ENCODE peak calls at places on chromosomes 6 and 20, in six cellular contexts. X is hepatocyte; N is NB4; V is left ventricle myocardium inferior; J is CD4-positive, alpha-beta T cell; O is endothelial cell. P is an unnamed sample.

GRCh38 chr6:169170583-169170955 is 83.1 kb downstream of the THBS2 start:
- DNase-seq in X (no peak), N (no peak), V (no peak), J (no peak), O (no peak), P (no peak)

GRCh38 chr20:8388146-8388545 is 256.1 kb downstream of the PLCB1 start:
- DNase-seq in X (no peak), N (no peak), V (no peak), J (no peak), O (no peak), P (no peak)

GRCh38 chr6:150128425-150128824 is 14.4 kb upstream of the PPP1R14C start:
- DNase-seq in X (no peak), N (no peak), V (no peak), J (no peak), O (no peak), P (no peak)

GRCh38 chr6:146700078-146700686 is 101.4 kb downstream of the ADGB start:
- DNase-seq in X (peak), N (peak), V (peak), J (peak), O (peak), P (peak)

GRCh38 chr20:57173041-57173440 is 93.4 kb downstream of the BMP7 start:
- DNase-seq in X (no peak), N (no peak), V (no peak), J (no peak), O (no peak), P (no peak)

GRCh38 chr6:122702846-122703245 is 76.7 kb upstream of the FABP7 start:
- DNase-seq in X (no peak), N (no peak), V (no peak), J (no peak), O (no peak), P (no peak)

GRCh38 chr6:75350808-75351207 is 66.2 kb upstream of the TMEM30A start:
- DNase-seq in X (no peak), N (no peak), V (no peak), J (no peak), O (no peak), P (no peak)

GRCh38 chr20:25987073-25987927 is 290.6 kb upstream of the ZNF337 start:
- DNase-seq in X (peak), N (peak), V (peak), J (peak), O (peak), P (no peak)

GRCh38 chr6:37570801-37571200 is 71.1 kb upstream of the CCDC167 start:
- DNase-seq in X (no peak), N (no peak), V (no peak), J (no peak), O (no peak), P (no peak)

GRCh38 chr6:142155895-142156757 is 9.1 kb downstream of the VTA1 start:
- DNase-seq in X (peak), N (peak), V (no peak), J (no peak), O (no peak), P (no peak)

GRCh38 chr6:80304014-80304413 is 197.5 kb downstream of the BCKDHB start:
- DNase-seq in X (no peak), N (no peak), V (no peak), J (no peak), O (no peak), P (no peak)

GRCh38 chr6:3546121-3546520 is 89.3 kb upstream of the SLC22A23 start:
- DNase-seq in X (no peak), N (no peak), V (no peak), J (no peak), O (no peak), P (no peak)

GRCh38 chr20:18276821-18277220 is 11.5 kb upstream of the ZNF133 start:
- DNase-seq in X (peak), N (peak), V (peak), J (peak), O (peak), P (peak)

GRCh38 chr20:53865905-53866786 is 204.2 kb downstream of the BCAS1 start:
- DNase-seq in X (peak), N (peak), V (no peak), J (no peak), O (peak), P (peak)

GRCh38 chr20:62743777-62744317 is 35.2 kb downstream of the NTSR1 start:
- DNase-seq in X (no peak), N (no peak), V (peak), J (no peak), O (no peak), P (no peak)

GRCh38 chr6:4460595-4461475 is 315.4 kb upstream of the CDYL start:
- DNase-seq in X (peak), N (no peak), V (peak), J (no peak), O (no peak), P (no peak)

GRCh38 chr20:13147071-13147961 is 73.8 kb upstream of the ISM1 start:
- DNase-seq in X (no peak), N (no peak), V (no peak), J (no peak), O (no peak), P (no peak)

GRCh38 chr6:26571592-26572296 is 25.0 kb upstream of the ABT1 start:
- DNase-seq in X (peak), N (peak), V (peak), J (peak), O (peak), P (no peak)

GRCh38 chr6:106782524-106783265 is 153.3 kb downstream of the QRSL1 start:
- DNase-seq in X (no peak), N (no peak), V (no peak), J (no peak), O (no peak), P (no peak)

GRCh38 chr20:4961746-4962145 is 39.6 kb downstream of the SLC23A2 start:
- DNase-seq in X (peak), N (peak), V (no peak), J (peak), O (no peak), P (no peak)

GRCh38 chr6:150905769-150906168 is 40.3 kb downstream of the MTHFD1L start:
- DNase-seq in X (no peak), N (peak), V (no peak), J (no peak), O (no peak), P (no peak)

GRCh38 chr20:40754372-40754943 is 65.4 kb upstream of the MAFB start:
- DNase-seq in X (peak), N (no peak), V (peak), J (no peak), O (no peak), P (no peak)

GRCh38 chr6:96613291-96613999 is 50.5 kb downstream of the FHL5 start:
- DNase-seq in X (no peak), N (no peak), V (no peak), J (no peak), O (no peak), P (no peak)

GRCh38 chr6:13395272-13396237 is 67.2 kb upstream of the TBC1D7 start:
- DNase-seq in X (peak), N (peak), V (peak), J (no peak), O (no peak), P (peak)

GRCh38 chr6:11700118-11700718 is 78.4 kb downstream of the ADTRP start:
- DNase-seq in X (peak), N (peak), V (no peak), J (no peak), O (no peak), P (no peak)

GRCh38 chr6:17940151-17940791 is 47.2 kb downstream of the KIF13A start:
- DNase-seq in X (no peak), N (no peak), V (no peak), J (no peak), O (no peak), P (no peak)

GRCh38 chr6:52410979-52411378 is 9.2 kb upstream of the EFHC1 start:
- DNase-seq in X (no peak), N (no peak), V (no peak), J (no peak), O (no peak), P (no peak)

GRCh38 chr6:95576621-95577316 is 566 bp upstream of the MANEA start:
- DNase-seq in X (no peak), N (peak), V (no peak), J (no peak), O (no peak), P (no peak)

GRCh38 chr6:148414836-148415235 is 72.2 kb downstream of the SASH1 start:
- DNase-seq in X (no peak), N (no peak), V (no peak), J (no peak), O (no peak), P (no peak)

GRCh38 chr20:47789081-47789998 is 4.1 kb upstream of the SULF2 start:
- DNase-seq in X (peak), N (no peak), V (no peak), J (no peak), O (no peak), P (no peak)

GRCh38 chr20:63357921-63358905 is 2.9 kb downstream of the CHRNA4 start:
- DNase-seq in X (no peak), N (no peak), V (peak), J (no peak), O (no peak), P (no peak)

GRCh38 chr6:22424196-22424595 is 127.4 kb upstream of the PRL start:
- DNase-seq in X (no peak), N (no peak), V (no peak), J (no peak), O (no peak), P (no peak)

GRCh38 chr6:152669894-152670293 is 27.8 kb upstream of the MYCT1 start:
- DNase-seq in X (no peak), N (peak), V (no peak), J (no peak), O (no peak), P (no peak)
- TF ChIP-seq CTCF in X (peak), N (no peak), V (peak), J (no peak), O (no peak), P (no peak)

DNA sequence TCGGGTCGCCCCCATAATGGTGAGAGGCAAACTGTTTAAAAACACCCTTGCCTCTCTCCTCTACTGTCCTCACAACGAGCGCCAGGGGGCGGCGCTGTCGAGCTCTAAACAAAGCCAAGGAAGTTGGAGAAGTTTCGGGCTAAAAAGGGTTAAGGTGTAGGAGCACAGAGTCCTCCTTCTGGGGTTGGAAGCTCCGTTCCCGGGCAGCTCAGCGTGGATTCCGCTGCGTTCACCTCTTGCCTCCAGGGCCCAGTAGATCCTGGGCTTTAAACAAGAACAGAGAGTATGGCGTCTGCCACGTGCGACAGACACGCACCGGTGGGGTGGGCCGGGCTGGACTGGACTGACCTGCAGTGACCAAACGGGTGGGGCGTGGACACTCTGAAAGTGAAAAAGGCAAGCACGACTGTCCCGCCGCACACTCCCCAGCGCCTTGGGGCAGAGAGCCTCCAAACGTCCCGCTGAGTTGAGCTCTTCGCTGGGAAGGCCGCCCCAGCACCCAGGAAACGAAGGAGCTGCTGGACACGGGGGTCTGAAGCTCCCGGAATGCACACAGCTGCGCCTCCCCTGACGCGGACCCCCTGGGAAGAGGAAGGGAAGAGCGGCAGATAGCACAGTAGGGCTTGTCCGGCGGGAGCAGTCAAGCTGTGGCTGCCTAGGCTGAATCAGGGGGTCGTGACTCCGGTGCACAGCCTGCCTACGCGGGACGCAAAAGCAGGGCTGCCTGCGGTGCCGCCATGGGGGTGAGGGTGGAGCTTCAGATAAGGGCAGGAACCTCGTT is 1.6 kb upstream of the THBD start:
- DNase-seq in X (peak), N (peak), V (peak), J (no peak), O (peak), P (peak)
- TF ChIP-seq CTCF in X (peak), N (peak), V (peak), J (no peak), O (peak), P (peak)

DNA sequence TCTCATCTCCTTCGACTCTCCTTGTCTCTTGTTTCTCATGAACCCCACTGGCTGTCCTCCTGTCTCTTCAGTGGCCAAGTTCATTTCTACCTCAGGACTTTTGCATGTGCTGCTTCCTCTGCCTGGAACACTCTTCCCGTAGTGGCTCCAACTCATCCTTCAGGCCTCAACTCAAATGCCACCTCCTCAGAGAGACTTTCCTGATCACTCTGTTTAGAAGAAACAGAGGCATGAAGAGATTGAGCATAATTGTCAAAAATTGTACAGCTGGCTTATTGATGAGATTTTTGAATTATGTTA is 17.6 kb upstream of the SLC9A8 start:
- DNase-seq in X (no peak), N (no peak), V (no peak), J (no peak), O (no peak), P (no peak)
- TF ChIP-seq CTCF in X (no peak), N (no peak), V (no peak), J (no peak), O (no peak), P (no peak)

GRCh38 chr6:144095134-144096002 is at the start of gene SF3B5:
- DNase-seq in X (peak), N (peak), V (peak), J (peak), O (peak), P (peak)
- TF ChIP-seq CTCF in X (no peak), N (no peak), V (no peak), J (no peak), O (no peak), P (no peak)

DNA sequence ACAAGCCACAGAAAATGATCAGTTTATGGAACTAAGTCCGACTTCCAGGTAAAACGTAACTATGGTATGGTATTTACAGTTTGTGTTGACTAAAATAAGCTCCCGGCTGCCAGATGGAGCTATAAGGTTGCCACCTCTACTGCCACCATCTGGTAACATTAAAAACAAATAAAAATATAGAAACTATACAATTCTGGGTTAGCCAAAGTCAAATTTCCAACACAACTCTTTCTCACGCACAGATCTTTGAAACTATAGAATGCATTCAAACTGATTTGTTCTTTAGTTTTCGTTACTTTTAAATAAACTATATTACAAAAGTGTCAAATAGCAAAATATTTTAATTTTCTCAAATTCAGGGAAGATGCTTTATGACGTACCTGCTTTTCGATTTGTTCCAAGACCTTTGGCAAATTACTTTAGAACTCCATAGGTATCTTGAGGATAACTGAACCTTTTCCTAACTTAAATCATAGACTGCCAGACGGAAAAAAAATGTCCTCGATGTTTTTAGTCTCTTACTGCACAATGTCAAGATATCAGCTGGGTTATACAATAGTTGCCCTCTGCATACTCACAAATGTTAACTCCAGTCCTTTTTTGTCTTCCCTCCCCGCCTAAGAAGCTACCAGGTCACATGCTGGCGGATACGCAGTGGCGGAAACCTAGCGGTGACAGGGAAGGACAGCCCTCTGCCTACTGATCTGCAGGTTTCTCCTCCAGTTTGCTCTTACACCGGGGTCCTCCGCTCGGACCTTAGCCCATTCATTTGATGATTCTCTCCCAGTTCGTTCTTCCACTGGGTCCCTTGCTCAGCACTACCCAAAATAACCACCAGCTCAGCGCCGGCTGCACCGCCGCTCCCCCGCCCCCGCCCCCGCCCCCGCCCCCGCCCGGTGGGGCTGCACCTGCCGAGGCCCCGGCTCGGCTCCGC is 888 bp downstream of the SLC17A5 start:
- DNase-seq in X (peak), N (peak), V (peak), J (peak), O (peak), P (peak)
- TF ChIP-seq CTCF in X (peak), N (peak), V (peak), J (peak), O (no peak), P (no peak)

GRCh38 chr6:41342241-41342640 is 6.8 kb downstream of the NCR2 start:
- DNase-seq in X (no peak), N (no peak), V (no peak), J (no peak), O (no peak), P (no peak)
- TF ChIP-seq CTCF in X (no peak), N (no peak), V (no peak), J (no peak), O (no peak), P (no peak)

DNA sequence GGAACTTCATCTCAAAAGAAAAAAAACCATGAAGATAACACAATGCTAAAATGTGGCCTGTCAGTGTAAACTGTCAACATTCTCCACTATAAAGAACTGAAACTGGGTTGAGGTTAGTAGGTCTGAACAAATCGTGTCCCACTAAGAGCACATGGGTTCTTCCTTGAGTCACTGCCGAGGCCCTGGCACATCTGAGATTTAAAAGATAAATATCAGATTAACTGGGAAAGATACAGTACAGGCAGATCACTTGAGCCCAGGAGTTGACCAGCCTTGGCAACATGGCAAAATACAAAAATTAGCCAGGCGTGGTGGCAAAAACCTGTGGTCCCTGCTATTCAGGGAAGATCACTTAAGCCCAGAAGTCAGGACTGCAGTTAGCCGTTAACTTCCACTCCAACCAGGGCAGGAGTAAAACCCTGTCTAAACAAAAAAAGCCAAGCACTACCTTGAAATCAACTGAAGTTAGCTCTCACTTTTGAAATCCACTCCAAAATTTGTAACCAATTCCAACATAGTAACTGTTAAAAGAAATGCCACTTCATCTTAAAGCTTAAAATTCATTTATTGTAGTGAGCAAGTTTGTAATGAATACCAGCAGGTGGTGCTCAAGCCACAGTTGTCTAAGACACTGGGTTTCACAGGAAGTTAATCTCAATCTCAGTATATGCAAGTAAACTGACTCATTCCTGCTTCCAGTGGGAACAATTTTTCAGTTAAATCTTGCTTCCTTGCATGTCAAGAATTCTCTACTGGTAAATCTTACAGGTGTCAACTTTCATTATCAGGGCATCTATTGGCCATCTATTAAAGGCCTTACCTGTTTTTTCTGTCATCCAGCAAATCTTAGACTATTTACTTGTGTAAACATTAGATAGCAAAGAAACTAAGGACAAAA is 5.4 kb downstream of the EEF1A1 start:
- DNase-seq in X (peak), N (peak), V (no peak), J (peak), O (peak), P (no peak)
- TF ChIP-seq CTCF in X (peak), N (peak), V (peak), J (peak), O (peak), P (peak)

GRCh38 chr20:49979030-49979832 is 3.5 kb upstream of the SNAI1 start:
- DNase-seq in X (peak), N (peak), V (no peak), J (peak), O (peak), P (peak)
- TF ChIP-seq CTCF in X (peak), N (peak), V (peak), J (peak), O (peak), P (peak)

GRCh38 chr20:58482416-58482815 is 32.8 kb downstream of the APCDD1L start:
- DNase-seq in X (no peak), N (peak), V (no peak), J (no peak), O (no peak), P (peak)

GRCh38 chr20:58480455-58481356 is 34.5 kb downstream of the APCDD1L start:
- DNase-seq in X (no peak), N (no peak), V (no peak), J (no peak), O (no peak), P (no peak)

GRCh38 chr20:58479666-58480454 is 35.3 kb downstream of the APCDD1L start:
- DNase-seq in X (no peak), N (no peak), V (peak), J (no peak), O (no peak), P (peak)

GRCh38 chr20:58483051-58483450 is 32.1 kb downstream of the APCDD1L start:
- DNase-seq in X (no peak), N (no peak), V (no peak), J (no peak), O (no peak), P (no peak)

GRCh38 chr20:58481541-58482021 is 33.6 kb downstream of the APCDD1L start:
- DNase-seq in X (peak), N (peak), V (no peak), J (peak), O (peak), P (peak)
- TF ChIP-seq CTCF in X (peak), N (peak), V (peak), J (no peak), O (peak), P (peak)

P was measured in mesothelial cell of epicardium.